ENCODE peak calls at places on chromosome 14, in six cellular contexts. I, X, R, T, A and K are unnamed samples. For H3K4me1, the result is how much of the 10 kb centered on the place peaks cover.

GRCh38 chr14:26330982-26331381 is 266.9 kb downstream of the NOVA1 start:
- DNase-seq in I (no peak), X (no peak), R (no peak), T (peak), A (no peak), K (no peak)

GRCh38 chr14:91942946-91943345 is 4.5 kb downstream of the FBLN5 start:
- DNase-seq in I (no peak), X (no peak), R (no peak), T (no peak), A (no peak), K (no peak)

GRCh38 chr14:33435911-33436310 is 497.2 kb downstream of the NPAS3 start:
- DNase-seq in I (no peak), X (no peak), R (no peak), T (no peak), A (no peak), K (no peak)

GRCh38 chr14:21090194-21090939 is 8.1 kb downstream of the ZNF219 start:
- DNase-seq in I (no peak), X (no peak), R (peak), T (peak), A (peak), K (no peak)

GRCh38 chr14:72514660-72515025 is 379.3 kb downstream of the DPF3 start:
- DNase-seq in I (no peak), X (no peak), R (no peak), T (no peak), A (no peak), K (no peak)

GRCh38 chr14:77143071-77143470 is 1.5 kb upstream of the ZDHHC22 start:
- DNase-seq in I (no peak), X (peak), R (peak), T (no peak), A (no peak), K (no peak)

GRCh38 chr14:52063107-52063506 is 5.8 kb downstream of the NID2 start:
- DNase-seq in I (peak), X (no peak), R (peak), T (peak), A (no peak), K (peak)

GRCh38 chr14:96264850-96265249 is 8.8 kb downstream of the BDKRB1 start:
- DNase-seq in I (no peak), X (peak), R (no peak), T (peak), A (no peak), K (no peak)

GRCh38 chr14:61662437-61663311 is 32.6 kb upstream of the HIF1A start:
- DNase-seq in I (no peak), X (no peak), R (peak), T (peak), A (peak), K (peak)

GRCh38 chr14:90544566-90544965 is 147.7 kb downstream of the CALM1 start:
- DNase-seq in I (no peak), X (no peak), R (no peak), T (no peak), A (no peak), K (no peak)

GRCh38 chr14:78005325-78005724 is 164.8 kb upstream of the NRXN3 start:
- DNase-seq in I (no peak), X (no peak), R (no peak), T (no peak), A (peak), K (no peak)

GRCh38 chr14:88919502-88919901 is 95.1 kb downstream of the TTC8 start:
- DNase-seq in I (no peak), X (no peak), R (no peak), T (no peak), A (peak), K (no peak)

GRCh38 chr14:101733211-101733610 is 28.3 kb upstream of the PPP2R5C start:
- DNase-seq in I (no peak), X (no peak), R (no peak), T (no peak), A (no peak), K (no peak)

GRCh38 chr14:92665699-92666110 is 82.7 kb downstream of the LGMN start:
- DNase-seq in I (no peak), X (no peak), R (no peak), T (peak), A (no peak), K (no peak)

GRCh38 chr14:25552826-25553225 is 502.9 kb upstream of the STXBP6 start:
- DNase-seq in I (no peak), X (no peak), R (no peak), T (no peak), A (no peak), K (no peak)

GRCh38 chr14:67228325-67228984 is 12.8 kb upstream of the PALS1 start:
- DNase-seq in I (no peak), X (no peak), R (no peak), T (no peak), A (no peak), K (no peak)

GRCh38 chr14:74952697-74953484 is 2.5 kb downstream of the PGF start:
- DNase-seq in I (no peak), X (no peak), R (no peak), T (no peak), A (no peak), K (no peak)

GRCh38 chr14:79473676-79474075 is 737.6 kb downstream of the DIO2 start:
- DNase-seq in I (no peak), X (no peak), R (no peak), T (no peak), A (no peak), K (no peak)

GRCh38 chr14:96622926-96623325 is 120.7 kb downstream of the PAPOLA start:
- DNase-seq in I (no peak), X (no peak), R (no peak), T (peak), A (no peak), K (no peak)

GRCh38 chr14:67457782-67458181 is 30.7 kb downstream of the TMEM229B start:
- DNase-seq in I (no peak), X (no peak), R (no peak), T (peak), A (no peak), K (no peak)

GRCh38 chr14:48751293-48751692 is 834.9 kb downstream of the RPS29 start:
- DNase-seq in I (no peak), X (no peak), R (no peak), T (no peak), A (no peak), K (no peak)

GRCh38 chr14:104803280-104803915 is 2.5 kb downstream of the ZBTB42 start:
- DNase-seq in I (no peak), X (no peak), R (no peak), T (no peak), A (no peak), K (no peak)

GRCh38 chr14:75469606-75470237 is 41.9 kb downstream of the JDP2 start:
- DNase-seq in I (no peak), X (peak), R (no peak), T (no peak), A (no peak), K (no peak)

GRCh38 chr14:105281354-105282097 is 19.3 kb downstream of the BRF1 start:
- DNase-seq in I (no peak), X (no peak), R (peak), T (peak), A (peak), K (no peak)

GRCh38 chr14:89855961-89856360 is 98.6 kb downstream of the EFCAB11 start:
- DNase-seq in I (no peak), X (no peak), R (no peak), T (no peak), A (no peak), K (no peak)

GRCh38 chr14:32933943-32934890 is 4.5 kb upstream of the NPAS3 start:
- DNase-seq in I (peak), X (peak), R (peak), T (peak), A (no peak), K (no peak)

GRCh38 chr14:96267336-96267735 is 11.3 kb downstream of the BDKRB1 start:
- DNase-seq in I (peak), X (peak), R (peak), T (no peak), A (no peak), K (no peak)

DNA sequence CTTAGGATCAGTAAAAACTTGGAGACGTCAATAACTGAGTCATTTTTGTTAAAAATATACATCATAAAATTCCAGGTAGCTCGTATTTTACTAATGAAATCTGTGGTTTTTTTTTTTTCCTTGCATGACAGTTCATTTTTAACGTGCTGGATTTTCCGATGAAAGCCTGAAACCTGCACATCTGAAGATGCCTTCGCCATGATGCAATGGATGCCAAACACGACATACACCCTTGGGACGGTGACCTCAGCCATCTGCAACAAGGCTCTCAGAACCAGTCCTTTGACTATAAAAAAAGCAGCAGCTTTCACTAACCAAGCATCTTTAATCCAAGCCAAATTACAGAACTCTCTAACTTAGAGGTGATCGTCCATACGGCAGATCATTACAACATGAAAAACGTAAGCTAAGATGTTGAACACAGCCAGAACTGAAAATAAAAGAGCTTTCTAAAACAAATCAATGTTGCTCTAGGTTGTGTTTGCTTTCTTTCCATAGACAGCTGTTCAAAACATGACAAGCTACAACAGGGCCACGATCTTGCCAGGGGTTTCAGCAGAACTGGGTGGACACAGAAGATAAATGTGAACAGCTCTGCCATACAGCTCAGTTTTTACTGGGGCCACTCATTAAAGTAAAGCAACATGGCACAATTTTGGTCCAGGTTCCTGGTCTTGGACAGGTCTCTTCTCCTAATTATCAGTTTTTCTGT is 7.8 kb downstream of the NIN start:
- DNase-seq in I (no peak), X (no peak), R (no peak), T (no peak), A (no peak), K (peak)
- H3K4me1 ChIP-seq in I (under half), X (under half), R (under half), T (under half), A (under half), K (under half)

GRCh38 chr14:100290607-100291304 is 15.5 kb downstream of the SLC25A29 start:
- DNase-seq in I (peak), X (no peak), R (peak), T (peak), A (no peak), K (no peak)
- H3K4me1 ChIP-seq in I (under half), X (under half), R (under half), T (under half), A (under half), K (under half)

GRCh38 chr14:68897559-68898160 is 81.4 kb downstream of the ACTN1 start:
- DNase-seq in I (no peak), X (no peak), R (no peak), T (no peak), A (no peak), K (no peak)
- H3K4me1 ChIP-seq in I (under half), X (half or more), R (under half), T (under half), A (under half), K (half or more)

DNA sequence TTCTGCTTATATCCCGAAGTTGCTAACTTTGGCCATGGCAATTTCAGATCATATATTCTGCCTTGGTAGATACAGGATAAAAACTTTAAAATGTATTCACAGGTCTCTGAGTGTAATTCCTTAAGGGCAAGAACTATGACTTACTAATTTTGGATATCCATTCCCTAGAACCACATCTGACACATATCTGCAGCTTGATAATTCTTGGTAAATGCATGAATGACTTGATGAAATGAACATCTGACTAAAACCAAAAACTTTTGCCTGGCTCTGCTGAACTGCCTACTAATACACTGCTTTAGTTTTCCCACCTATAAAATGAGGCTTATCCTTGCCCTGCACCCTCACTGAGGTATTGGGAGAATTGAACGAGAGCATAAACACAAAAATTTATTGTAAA is 32.2 kb downstream of the SLC25A21 start:
- DNase-seq in I (no peak), X (no peak), R (no peak), T (no peak), A (no peak), K (no peak)
- H3K4me1 ChIP-seq in I (under half), X (under half), R (under half), T (under half), A (under half), K (under half)

DNA sequence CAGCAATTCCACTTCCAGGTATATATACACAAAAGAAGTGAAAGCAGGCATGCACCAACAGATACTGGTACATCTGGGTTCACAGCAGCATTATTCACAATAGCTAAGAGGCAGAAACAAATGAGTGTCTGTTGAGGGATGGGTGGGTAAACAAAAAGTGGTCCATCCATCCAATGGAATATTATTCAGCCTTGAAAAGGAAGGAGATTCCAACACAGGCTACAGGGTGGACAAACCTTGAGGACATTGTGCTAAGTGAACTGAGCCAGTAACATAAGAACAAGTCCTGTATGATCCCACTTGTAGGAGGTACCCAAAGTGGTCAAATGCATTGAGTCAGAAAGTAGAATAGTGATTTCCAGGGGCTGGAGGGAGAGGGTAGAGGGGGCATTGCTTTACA is 27.6 kb upstream of the BEGAIN start:
- DNase-seq in I (no peak), X (no peak), R (no peak), T (no peak), A (no peak), K (no peak)
- H3K4me1 ChIP-seq in I (under half), X (under half), R (under half), T (under half), A (under half), K (under half)

GRCh38 chr14:103393687-103394626 is 8.7 kb downstream of the MARK3 start:
- DNase-seq in I (no peak), X (no peak), R (peak), T (no peak), A (peak), K (no peak)
- H3K4me1 ChIP-seq in I (under half), X (half or more), R (under half), T (under half), A (half or more), K (half or more)